ENCODE peak calls at places on chromosomes 6 and 20, in nine cellular contexts. J, P, F, I, T, Y, S, U and V are unnamed samples.

GRCh38 chr6:16038938-16039337 is 89.9 kb upstream of the MYLIP start:
- DNase-seq in J (no peak), P (no peak), F (no peak), I (no peak), T (no peak), Y (no peak), S (no peak), U (no peak), V (no peak)

GRCh38 chr6:13234130-13234529 is 94.2 kb downstream of the TBC1D7 start:
- DNase-seq in J (no peak), P (no peak), F (no peak), I (no peak), T (no peak), Y (no peak), S (no peak), U (no peak), V (no peak)

GRCh38 chr20:2297352-2297717 is 1.5 kb downstream of the TGM3 start:
- DNase-seq in J (no peak), P (no peak), F (no peak), I (no peak), T (no peak), Y (no peak), S (no peak), U (no peak), V (no peak)

GRCh38 chr6:144217264-144217663 is 66.9 kb downstream of the STX11 start:
- DNase-seq in J (no peak), P (no peak), F (no peak), I (no peak), T (no peak), Y (no peak), S (peak), U (no peak), V (no peak)

GRCh38 chr20:44217342-44218092 is 6.9 kb upstream of the OSER1 start:
- DNase-seq in J (peak), P (peak), F (peak), I (peak), T (peak), Y (peak), S (peak), U (peak), V (peak)

GRCh38 chr6:134245691-134246090 is 72.2 kb downstream of the SGK1 start:
- DNase-seq in J (no peak), P (no peak), F (no peak), I (no peak), T (no peak), Y (no peak), S (no peak), U (no peak), V (no peak)

GRCh38 chr6:138618168-138618567 is 118.9 kb upstream of the NHSL1 start:
- DNase-seq in J (no peak), P (no peak), F (no peak), I (no peak), T (no peak), Y (no peak), S (no peak), U (no peak), V (no peak)

GRCh38 chr20:13173201-13173600 is 47.9 kb upstream of the ISM1 start:
- DNase-seq in J (no peak), P (no peak), F (no peak), I (no peak), T (no peak), Y (no peak), S (no peak), U (no peak), V (no peak)

GRCh38 chr20:38932457-38933120 is 6.4 kb downstream of the FAM83D start:
- DNase-seq in J (no peak), P (no peak), F (no peak), I (no peak), T (no peak), Y (no peak), S (no peak), U (no peak), V (no peak)

GRCh38 chr6:33018904-33019303 is 9.5 kb upstream of the HLA-DOA start:
- DNase-seq in J (peak), P (no peak), F (peak), I (peak), T (peak), Y (no peak), S (no peak), U (no peak), V (peak)

GRCh38 chr6:72974276-72974675 is 251.0 kb downstream of the KHDC1L start:
- DNase-seq in J (no peak), P (no peak), F (no peak), I (peak), T (no peak), Y (no peak), S (no peak), U (no peak), V (no peak)

GRCh38 chr6:1554881-1555569 is 54.7 kb upstream of the FOXC1 start:
- DNase-seq in J (peak), P (peak), F (peak), I (peak), T (peak), Y (peak), S (peak), U (peak), V (peak)

GRCh38 chr6:63549076-63549475 is 23.2 kb upstream of the LOC128125822 start:
- DNase-seq in J (no peak), P (no peak), F (no peak), I (no peak), T (no peak), Y (no peak), S (no peak), U (no peak), V (no peak)

GRCh38 chr6:137313928-137314855 is 95.0 kb upstream of the IFNGR1 start:
- DNase-seq in J (peak), P (peak), F (peak), I (peak), T (peak), Y (peak), S (peak), U (peak), V (peak)

GRCh38 chr20:57754190-57754589 is 44.4 kb upstream of the PMEPA1 start:
- DNase-seq in J (no peak), P (no peak), F (no peak), I (no peak), T (no peak), Y (no peak), S (no peak), U (no peak), V (no peak)

GRCh38 chr20:63054103-63054474 is 47.3 kb upstream of the BHLHE23 start:
- DNase-seq in J (no peak), P (no peak), F (no peak), I (no peak), T (no peak), Y (no peak), S (no peak), U (no peak), V (peak)

GRCh38 chr20:45355209-45355608 is 7.0 kb upstream of the SDC4 start:
- DNase-seq in J (no peak), P (no peak), F (no peak), I (no peak), T (no peak), Y (no peak), S (no peak), U (no peak), V (no peak)

GRCh38 chr20:1944345-1945099 is 49.3 kb downstream of the SIRPA start:
- DNase-seq in J (no peak), P (no peak), F (no peak), I (no peak), T (no peak), Y (no peak), S (no peak), U (no peak), V (no peak)

GRCh38 chr20:53950031-53950430 is 120.4 kb downstream of the BCAS1 start:
- DNase-seq in J (no peak), P (no peak), F (no peak), I (no peak), T (no peak), Y (no peak), S (no peak), U (no peak), V (no peak)

GRCh38 chr20:56626367-56627121 is 2.6 kb upstream of the TFAP2C start:
- DNase-seq in J (no peak), P (no peak), F (no peak), I (no peak), T (no peak), Y (no peak), S (peak), U (no peak), V (no peak)

GRCh38 chr6:45644720-45645119 is 267.0 kb upstream of the SUPT3H start:
- DNase-seq in J (no peak), P (no peak), F (no peak), I (no peak), T (no peak), Y (no peak), S (no peak), U (no peak), V (no peak)

GRCh38 chr20:45822863-45823262 is 4.2 kb downstream of the TNNC2 start:
- DNase-seq in J (no peak), P (no peak), F (no peak), I (no peak), T (no peak), Y (no peak), S (no peak), U (no peak), V (peak)